ENCODE peak calls at places on chromosomes 2 and 18, in eight cellular contexts. One of them, this sample, is unnamed.

GRCh38 chr2:236668531-236668969 is 98.9 kb downstream of the ACKR3 start:
- DNase-seq in HCT116: no peak
- DNase-seq in IMR-90: no peak
- DNase-seq in esophagus muscularis mucosa: peak; percentile 68
- DNase-seq in ovary: no peak
- DNase-seq in erythroblast: no peak
- DNase-seq in spleen: no peak
- DNase-seq in sigmoid colon: no peak
- DNase-seq in this sample: no peak

GRCh38 chr2:64792310-64792709 is 138.6 kb upstream of the SERTAD2 start:
- DNase-seq in HCT116: no peak
- DNase-seq in IMR-90: peak; percentile 20
- DNase-seq in esophagus muscularis mucosa: no peak
- DNase-seq in ovary: no peak
- DNase-seq in erythroblast: peak; percentile 9
- DNase-seq in spleen: no peak
- DNase-seq in sigmoid colon: no peak
- DNase-seq in this sample: no peak

GRCh38 chr2:109479804-109480203 is 134.0 kb downstream of the SEPTIN10 start:
- DNase-seq in HCT116: no peak
- DNase-seq in IMR-90: no peak
- DNase-seq in esophagus muscularis mucosa: no peak
- DNase-seq in ovary: no peak
- DNase-seq in erythroblast: no peak
- DNase-seq in spleen: peak; percentile 73
- DNase-seq in sigmoid colon: no peak
- DNase-seq in this sample: no peak

GRCh38 chr2:234971494-234971893 is 19.7 kb downstream of the SH3BP4 start:
- DNase-seq in HCT116: no peak
- DNase-seq in IMR-90: no peak
- DNase-seq in esophagus muscularis mucosa: no peak
- DNase-seq in ovary: no peak
- DNase-seq in erythroblast: no peak
- DNase-seq in spleen: no peak
- DNase-seq in sigmoid colon: no peak
- DNase-seq in this sample: no peak

GRCh38 chr2:6917071-6917760 is at the start of gene RNF144A:
- DNase-seq in HCT116: no peak
- DNase-seq in IMR-90: peak; percentile 12
- DNase-seq in esophagus muscularis mucosa: no peak
- DNase-seq in ovary: peak; percentile 75
- DNase-seq in erythroblast: peak; percentile 90
- DNase-seq in spleen: peak; percentile 94
- DNase-seq in sigmoid colon: peak; percentile 72
- DNase-seq in this sample: peak; percentile 64

GRCh38 chr2:40488927-40489677 is 37.2 kb upstream of the SLC8A1 start:
- DNase-seq in HCT116: no peak
- DNase-seq in IMR-90: peak; percentile 57
- DNase-seq in esophagus muscularis mucosa: no peak
- DNase-seq in ovary: no peak
- DNase-seq in erythroblast: no peak
- DNase-seq in spleen: no peak
- DNase-seq in sigmoid colon: peak; percentile 64
- DNase-seq in this sample: no peak

GRCh38 chr18:54388203-54389142 is 30.8 kb downstream of the C18orf54 start:
- DNase-seq in HCT116: peak; percentile 66
- DNase-seq in IMR-90: peak; percentile 85
- DNase-seq in esophagus muscularis mucosa: no peak
- DNase-seq in ovary: no peak
- DNase-seq in erythroblast: no peak
- DNase-seq in spleen: no peak
- DNase-seq in sigmoid colon: no peak
- DNase-seq in this sample: no peak

GRCh38 chr18:49456794-49457193 is 3.7 kb downstream of the DYM start:
- DNase-seq in HCT116: no peak
- DNase-seq in IMR-90: peak; percentile 51
- DNase-seq in esophagus muscularis mucosa: no peak
- DNase-seq in ovary: no peak
- DNase-seq in erythroblast: peak; percentile 19
- DNase-seq in spleen: no peak
- DNase-seq in sigmoid colon: no peak
- DNase-seq in this sample: no peak

GRCh38 chr18:5370332-5370731 is 74.8 kb upstream of the ZBTB14 start:
- DNase-seq in HCT116: no peak
- DNase-seq in IMR-90: peak; percentile 19
- DNase-seq in esophagus muscularis mucosa: no peak
- DNase-seq in ovary: no peak
- DNase-seq in erythroblast: no peak
- DNase-seq in spleen: no peak
- DNase-seq in sigmoid colon: no peak
- DNase-seq in this sample: no peak

GRCh38 chr2:143161982-143162837 is 33.0 kb downstream of the ARHGAP15 start:
- DNase-seq in HCT116: peak; percentile 56
- DNase-seq in IMR-90: peak; percentile 58
- DNase-seq in esophagus muscularis mucosa: no peak
- DNase-seq in ovary: peak; percentile 41
- DNase-seq in erythroblast: peak; percentile 72
- DNase-seq in spleen: peak; percentile 76
- DNase-seq in sigmoid colon: no peak
- DNase-seq in this sample: peak; percentile 68

GRCh38 chr2:12105180-12105579 is 358.7 kb downstream of the LPIN1 start:
- DNase-seq in HCT116: no peak
- DNase-seq in IMR-90: no peak
- DNase-seq in esophagus muscularis mucosa: no peak
- DNase-seq in ovary: no peak
- DNase-seq in erythroblast: no peak
- DNase-seq in spleen: no peak
- DNase-seq in sigmoid colon: no peak
- DNase-seq in this sample: no peak

GRCh38 chr18:41569867-41570266 is 385.2 kb upstream of the PIK3C3 start:
- DNase-seq in HCT116: no peak
- DNase-seq in IMR-90: no peak
- DNase-seq in esophagus muscularis mucosa: no peak
- DNase-seq in ovary: no peak
- DNase-seq in erythroblast: no peak
- DNase-seq in spleen: no peak
- DNase-seq in sigmoid colon: no peak
- DNase-seq in this sample: no peak

GRCh38 chr2:181077128-181077709 is 96.8 kb downstream of the UBE2E3 start:
- DNase-seq in HCT116: peak; percentile 22
- DNase-seq in IMR-90: peak; percentile 62
- DNase-seq in esophagus muscularis mucosa: no peak
- DNase-seq in ovary: no peak
- DNase-seq in erythroblast: peak; percentile 78
- DNase-seq in spleen: no peak
- DNase-seq in sigmoid colon: no peak
- DNase-seq in this sample: no peak

GRCh38 chr2:117330611-117331010 is 483.9 kb upstream of the DDX18 start:
- DNase-seq in HCT116: no peak
- DNase-seq in IMR-90: no peak
- DNase-seq in esophagus muscularis mucosa: no peak
- DNase-seq in ovary: no peak
- DNase-seq in erythroblast: no peak
- DNase-seq in spleen: no peak
- DNase-seq in sigmoid colon: no peak
- DNase-seq in this sample: no peak

DNA sequence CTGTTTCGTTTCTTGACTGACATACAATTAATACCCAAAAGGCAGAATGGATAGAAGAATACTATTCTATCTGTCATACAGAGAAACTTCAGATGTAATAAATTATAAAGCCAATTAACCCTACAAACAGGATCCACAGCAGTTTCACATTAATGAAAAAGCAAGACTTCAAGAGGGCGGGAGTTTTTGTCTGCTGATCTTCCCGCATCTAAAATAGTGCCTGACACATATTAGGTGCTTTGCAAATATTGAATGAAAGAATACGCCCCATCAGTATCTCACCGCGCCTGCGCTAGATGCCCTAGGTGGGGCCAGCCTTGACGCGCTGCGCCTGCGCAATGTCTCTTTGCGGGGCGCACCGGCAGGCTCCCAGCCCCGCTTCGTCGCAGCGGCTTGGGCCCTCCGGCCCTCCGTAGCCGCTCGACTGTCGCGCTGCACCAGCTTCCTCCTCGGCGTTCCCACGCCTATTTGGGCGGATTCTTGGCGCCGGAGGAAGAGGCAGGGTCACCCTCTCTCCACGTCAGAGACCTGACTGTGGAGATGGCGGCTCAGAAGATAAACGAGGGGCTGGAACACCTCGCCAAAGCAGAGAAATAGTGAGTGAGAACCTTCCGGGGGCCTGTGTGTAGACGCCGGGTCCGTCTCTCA is at the start of gene NAPG:
- DNase-seq in HCT116: peak; percentile 83
- DNase-seq in IMR-90: peak; percentile 92
- DNase-seq in esophagus muscularis mucosa: peak; percentile 93
- DNase-seq in ovary: peak; percentile 90
- DNase-seq in erythroblast: peak; percentile 98
- DNase-seq in spleen: peak; percentile 97
- DNase-seq in sigmoid colon: peak; percentile 96
- DNase-seq in this sample: peak; percentile 90
- TF ChIP-seq POLR2A in HCT116: no peak
- TF ChIP-seq POLR2A in IMR-90: peak; percentile 86
- TF ChIP-seq POLR2A in esophagus muscularis mucosa: no peak
- TF ChIP-seq POLR2A in ovary: peak; percentile 27
- TF ChIP-seq POLR2A in erythroblast: peak; percentile 69
- TF ChIP-seq POLR2A in spleen: no peak
- TF ChIP-seq POLR2A in sigmoid colon: no peak
- TF ChIP-seq POLR2A in this sample: no peak

GRCh38 chr2:237889811-237890210 is 30.4 kb downstream of the RAMP1 start:
- DNase-seq in HCT116: no peak
- DNase-seq in IMR-90: no peak
- DNase-seq in esophagus muscularis mucosa: no peak
- DNase-seq in ovary: no peak
- DNase-seq in erythroblast: no peak
- DNase-seq in spleen: peak; percentile 16
- DNase-seq in sigmoid colon: peak; percentile 28
- DNase-seq in this sample: no peak

GRCh38 chr2:237885931-237886701 is 26.7 kb downstream of the RAMP1 start:
- DNase-seq in HCT116: no peak
- DNase-seq in IMR-90: no peak
- DNase-seq in esophagus muscularis mucosa: peak; percentile 95
- DNase-seq in ovary: peak; percentile 87
- DNase-seq in erythroblast: no peak
- DNase-seq in spleen: peak; percentile 69
- DNase-seq in sigmoid colon: peak; percentile 98
- DNase-seq in this sample: peak; percentile 68

GRCh38 chr2:237888389-237888788 is 29.0 kb downstream of the RAMP1 start:
- DNase-seq in HCT116: no peak
- DNase-seq in IMR-90: peak; percentile 85
- DNase-seq in esophagus muscularis mucosa: no peak
- DNase-seq in ovary: no peak
- DNase-seq in erythroblast: no peak
- DNase-seq in spleen: no peak
- DNase-seq in sigmoid colon: no peak
- DNase-seq in this sample: no peak

GRCh38 chr2:237886702-237887481 is 27.5 kb downstream of the RAMP1 start:
- DNase-seq in HCT116: no peak
- DNase-seq in IMR-90: peak; percentile 80
- DNase-seq in esophagus muscularis mucosa: peak; percentile 97
- DNase-seq in ovary: peak; percentile 88
- DNase-seq in erythroblast: no peak
- DNase-seq in spleen: peak; percentile 63
- DNase-seq in sigmoid colon: peak; percentile 100
- DNase-seq in this sample: peak; percentile 60

DNA sequence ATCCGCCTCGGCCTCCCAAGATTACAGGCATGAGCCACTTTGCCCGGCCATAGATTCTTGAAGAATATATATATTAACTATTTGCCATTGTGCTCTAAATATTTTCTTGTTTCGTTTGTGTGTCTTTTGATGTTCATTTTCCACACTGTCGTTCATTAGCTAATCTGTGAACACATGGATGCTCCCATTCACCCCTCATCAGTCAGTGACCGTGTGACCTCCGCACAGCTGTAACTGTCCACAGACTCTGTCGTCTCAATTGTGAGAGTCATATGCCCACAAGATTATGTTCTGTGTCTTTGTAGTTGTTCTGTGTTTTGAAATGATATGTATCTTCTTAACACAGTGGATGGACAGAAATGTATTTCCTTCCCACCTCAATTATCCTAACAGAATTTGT is 29.6 kb downstream of the RAMP1 start:
- DNase-seq in HCT116: no peak
- DNase-seq in IMR-90: no peak
- DNase-seq in esophagus muscularis mucosa: no peak
- DNase-seq in ovary: no peak
- DNase-seq in erythroblast: no peak
- DNase-seq in spleen: peak; percentile 22
- DNase-seq in sigmoid colon: peak; percentile 56
- DNase-seq in this sample: no peak
- TF ChIP-seq POLR2A in HCT116: no peak
- TF ChIP-seq POLR2A in IMR-90: no peak
- TF ChIP-seq POLR2A in esophagus muscularis mucosa: no peak
- TF ChIP-seq POLR2A in ovary: no peak
- TF ChIP-seq POLR2A in erythroblast: no peak
- TF ChIP-seq POLR2A in spleen: no peak
- TF ChIP-seq POLR2A in sigmoid colon: no peak
- TF ChIP-seq POLR2A in this sample: no peak

DNA sequence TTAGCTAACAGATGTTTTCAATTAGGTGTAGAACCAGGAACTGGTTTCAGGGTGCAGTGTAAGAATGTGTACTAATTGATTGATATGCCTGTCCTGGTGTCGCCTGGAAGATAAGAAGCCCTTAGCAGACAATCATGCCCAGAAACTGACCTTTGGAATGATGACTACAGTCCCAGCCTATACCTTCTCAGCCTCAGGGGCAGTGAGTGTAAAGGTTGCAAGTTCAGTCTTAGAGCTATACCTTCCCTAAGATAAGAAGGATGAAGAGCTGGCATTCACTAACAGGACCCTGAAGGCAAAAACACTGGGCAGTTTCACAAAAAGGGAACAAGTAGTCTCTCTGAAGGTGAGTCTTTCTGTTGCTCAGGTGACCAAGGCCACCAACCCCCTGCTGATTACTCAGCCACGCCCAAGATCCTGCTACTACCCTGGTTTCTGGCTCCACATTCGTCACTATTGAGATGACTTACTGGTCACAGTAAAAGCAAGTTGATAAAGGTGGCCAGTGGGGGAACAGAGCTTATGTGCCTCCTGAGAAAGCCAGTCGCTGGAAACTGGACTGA is 71.4 kb downstream of the SPATS2L start:
- DNase-seq in HCT116: peak; percentile 57
- DNase-seq in IMR-90: no peak
- DNase-seq in esophagus muscularis mucosa: no peak
- DNase-seq in ovary: no peak
- DNase-seq in erythroblast: no peak
- DNase-seq in spleen: no peak
- DNase-seq in sigmoid colon: no peak
- DNase-seq in this sample: no peak
- TF ChIP-seq POLR2A in HCT116: no peak
- TF ChIP-seq POLR2A in IMR-90: no peak
- TF ChIP-seq POLR2A in esophagus muscularis mucosa: no peak
- TF ChIP-seq POLR2A in ovary: no peak
- TF ChIP-seq POLR2A in erythroblast: no peak
- TF ChIP-seq POLR2A in spleen: no peak
- TF ChIP-seq POLR2A in sigmoid colon: no peak
- TF ChIP-seq POLR2A in this sample: no peak

DNA sequence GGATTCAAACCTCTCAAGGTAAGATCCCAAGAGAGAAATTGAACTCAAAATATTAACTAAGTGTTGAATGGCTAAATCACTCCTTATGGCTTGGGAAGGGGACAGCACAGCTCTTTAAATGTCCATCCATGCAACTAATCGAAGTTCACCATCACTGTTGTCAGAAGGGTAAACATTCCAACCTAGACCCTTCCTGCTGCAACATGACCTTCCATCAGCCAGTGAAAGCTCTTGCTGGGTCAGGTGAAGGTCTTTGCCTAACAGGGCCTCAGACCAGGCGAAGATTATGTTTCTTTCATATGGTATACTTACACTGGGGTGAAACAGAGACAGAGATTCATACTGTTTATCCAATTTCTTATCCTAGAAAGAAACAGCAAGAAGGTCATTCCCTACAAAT is 16.4 kb downstream of the IAH1 start:
- DNase-seq in HCT116: no peak
- DNase-seq in IMR-90: no peak
- DNase-seq in esophagus muscularis mucosa: no peak
- DNase-seq in ovary: no peak
- DNase-seq in erythroblast: no peak
- DNase-seq in spleen: no peak
- DNase-seq in sigmoid colon: no peak
- DNase-seq in this sample: no peak
- TF ChIP-seq POLR2A in HCT116: no peak
- TF ChIP-seq POLR2A in IMR-90: no peak
- TF ChIP-seq POLR2A in esophagus muscularis mucosa: no peak
- TF ChIP-seq POLR2A in ovary: no peak
- TF ChIP-seq POLR2A in erythroblast: no peak
- TF ChIP-seq POLR2A in spleen: no peak
- TF ChIP-seq POLR2A in sigmoid colon: no peak
- TF ChIP-seq POLR2A in this sample: no peak

This sample was measured in testis.